ENCODE peak calls at places on chromosomes 16 and 17, in six cellular contexts. A, N, C, B, Z and D are unnamed samples.

GRCh38 chr17:9529033-9529748 is 46.4 kb downstream of the STX8 start:
- DNase-seq in A (peak; percentile 41), N (no peak), C (no peak), Z (peak; percentile 21), B (no peak), D (no peak)

GRCh38 chr17:71765437-71765836 is 355.4 kb upstream of the SOX9 start:
- DNase-seq in N (no peak), A (no peak), B (no peak), Z (no peak), C (no peak), D (no peak)

GRCh38 chr16:364595-365491 is 5.5 kb downstream of the MRPL28 start:
- DNase-seq in B (no peak), Z (no peak), N (no peak), C (no peak), A (no peak), D (no peak)

GRCh38 chr17:31489295-31490018 is 98.0 kb downstream of the RAB11FIP4 start:
- DNase-seq in A (no peak), C (no peak), B (no peak), N (peak; percentile 92), Z (no peak), D (no peak)

GRCh38 chr16:80994451-80994850 is 12.2 kb downstream of the CMC2 start:
- DNase-seq in Z (no peak), C (no peak), A (no peak), B (no peak), N (no peak), D (no peak)

GRCh38 chr16:50151744-50152143 is 1.4 kb upstream of the TENT4B start:
- DNase-seq in A (no peak), N (no peak), C (no peak), B (no peak), Z (no peak), D (no peak)

GRCh38 chr17:80110447-80110812 is 9.0 kb downstream of the GAA start:
- DNase-seq in Z (no peak), N (peak; percentile 14), A (no peak), C (no peak), B (no peak), D (no peak)

GRCh38 chr17:79837888-79838540 is 1.2 kb downstream of the CBX4 start:
- DNase-seq in B (no peak), C (peak; percentile 20), N (no peak), Z (no peak), A (peak; percentile 62), D (no peak)

GRCh38 chr17:57636274-57636673 is 108.8 kb downstream of the CCDC182 start:
- DNase-seq in B (no peak), Z (no peak), N (no peak), A (no peak), C (no peak), D (no peak)

GRCh38 chr17:27596571-27597187 is 34.3 kb upstream of the LGALS9 start:
- DNase-seq in C (no peak), N (no peak), A (peak; percentile 75), Z (no peak), B (no peak), D (no peak)

GRCh38 chr16:58211245-58211644 is 13.3 kb upstream of the CSNK2A2 start:
- DNase-seq in C (no peak), N (no peak), A (no peak), Z (no peak), B (no peak), D (no peak)

GRCh38 chr16:77273-77806 is 685 bp upstream of the MPG start:
- DNase-seq in N (peak; percentile 39), A (peak; percentile 86), Z (peak; percentile 59), B (no peak), C (peak; percentile 64), D (no peak)

GRCh38 chr16:88883946-88884345 is 17.5 kb upstream of the PABPN1L start:
- DNase-seq in N (no peak), Z (no peak), A (no peak), C (no peak), B (no peak), D (no peak)

GRCh38 chr17:39141915-39142664 is 9.3 kb downstream of the PLXDC1 start:
- DNase-seq in B (no peak), C (no peak), A (no peak), N (no peak), Z (no peak), D (no peak)

GRCh38 chr17:39757931-39758873 is 20.5 kb downstream of the GRB7 start:
- DNase-seq in Z (no peak), C (no peak), A (no peak), N (no peak), B (no peak), D (no peak)

GRCh38 chr16:13110124-13110796 is 208.9 kb downstream of the SHISA9 start:
- DNase-seq in B (peak; percentile 43), Z (peak; percentile 39), A (no peak), N (no peak), C (no peak), D (no peak)

GRCh38 chr17:36534117-36534880 is at the start of gene MYO19:
- DNase-seq in N (peak; percentile 72), B (peak; percentile 44), C (peak; percentile 69), Z (peak; percentile 93), A (peak; percentile 81), D (peak; percentile 44)

GRCh38 chr16:31453255-31454204 is 5.8 kb upstream of the ARMC5 start:
- DNase-seq in Z (no peak), B (no peak), A (no peak), N (no peak), C (peak; percentile 86), D (no peak)

GRCh38 chr17:7191069-7191468 is 11.9 kb upstream of the ASGR1 start:
- DNase-seq in Z (no peak), A (no peak), N (no peak), C (no peak), B (no peak), D (no peak)

DNA sequence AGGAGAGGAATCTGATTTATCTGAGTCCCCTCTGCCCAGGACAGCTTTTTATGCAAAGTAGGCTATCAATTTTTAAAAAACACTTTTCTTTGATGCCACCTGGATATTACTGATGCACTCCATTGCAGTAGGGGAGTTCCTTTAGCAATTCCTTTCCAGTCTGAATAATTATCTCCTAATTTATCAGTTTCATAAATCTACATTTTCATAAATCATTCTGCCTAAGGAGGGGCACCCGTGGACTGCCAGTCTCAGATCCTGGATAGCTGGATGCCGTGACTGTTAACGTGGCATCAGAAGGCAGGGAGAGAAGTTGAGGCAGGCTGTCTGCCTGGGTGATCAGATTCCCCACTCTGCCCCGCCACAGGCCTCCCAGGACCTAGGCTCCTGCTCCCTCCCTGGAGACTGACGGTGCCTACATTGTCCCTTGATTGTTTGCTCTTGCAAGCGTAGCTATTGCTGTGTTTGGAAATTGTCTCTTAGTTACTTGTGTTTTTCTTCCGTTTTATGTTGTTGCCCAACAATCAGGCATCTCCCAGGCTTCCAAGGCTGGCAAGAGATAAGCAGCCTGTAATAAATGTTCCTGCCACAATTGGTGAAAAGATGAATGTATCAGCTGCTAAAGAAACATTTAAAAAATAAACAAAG is 75.2 kb downstream of the KATNIP start:
- DNase-seq in C (no peak), N (no peak), B (no peak), A (peak; percentile 45), Z (no peak), D (no peak)
- TF ChIP-seq EP300 in C (no peak), N (no peak), B (no peak), A (no peak), Z (no peak), D (no peak)

DNA sequence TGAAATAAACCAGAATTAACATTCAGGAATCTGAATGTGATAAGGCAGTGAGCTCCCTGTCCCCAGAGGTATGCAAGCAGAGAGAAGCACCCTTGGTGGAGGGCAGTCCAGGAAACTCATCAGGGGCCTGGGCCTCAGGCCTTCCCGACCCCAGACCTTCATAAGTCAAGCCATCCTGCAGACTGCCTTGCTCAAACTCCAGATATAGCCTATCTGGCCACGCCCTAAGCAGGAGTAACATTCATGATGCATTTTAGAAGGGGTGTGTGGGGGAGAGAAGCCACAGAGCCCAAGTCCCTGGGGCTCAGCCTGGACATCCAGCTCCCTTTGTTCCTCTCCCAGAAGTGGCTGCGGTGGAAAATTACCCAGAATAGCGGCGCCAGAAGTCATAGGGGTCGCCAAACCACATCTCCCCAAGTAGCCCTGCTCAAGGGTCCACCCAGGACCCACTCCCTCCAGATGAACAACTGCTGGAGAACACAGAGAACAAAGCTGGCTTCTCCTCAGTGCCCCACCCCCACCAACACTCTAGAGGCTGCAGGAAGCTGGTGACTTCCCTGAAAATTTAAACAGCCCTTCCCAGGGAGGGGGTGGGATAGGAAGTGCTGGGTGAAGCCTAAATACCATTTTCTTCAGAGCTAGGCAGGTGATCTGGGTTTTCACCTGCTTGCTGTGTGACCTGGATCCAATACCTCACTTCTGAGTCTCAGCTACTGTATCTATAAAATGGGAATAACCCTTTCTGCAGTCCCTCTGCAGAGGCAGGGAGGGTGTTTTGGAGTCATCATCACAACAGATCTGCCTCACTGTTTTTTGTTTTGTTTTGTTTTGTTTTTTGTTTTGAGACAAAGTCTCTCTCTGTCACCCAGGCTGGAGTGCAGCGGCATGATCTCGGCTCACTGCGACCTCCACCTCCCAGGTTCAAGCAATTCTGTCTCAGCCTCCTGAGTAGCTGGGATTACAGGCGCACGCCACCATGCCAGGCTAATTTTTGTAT is 1.5 kb upstream of the SREBF1 start:
- DNase-seq in Z (peak; percentile 77), B (no peak), C (peak; percentile 60), A (no peak), N (no peak), D (peak; percentile 71)
- H3K4me3 ChIP-seq in Z (peak overlapping the region; percentile 6), B (peak overlapping the region; percentile 23), C (no peak overlapping the region), A (no peak overlapping the region), N (no peak overlapping the region), D (no peak overlapping the region)

DNA sequence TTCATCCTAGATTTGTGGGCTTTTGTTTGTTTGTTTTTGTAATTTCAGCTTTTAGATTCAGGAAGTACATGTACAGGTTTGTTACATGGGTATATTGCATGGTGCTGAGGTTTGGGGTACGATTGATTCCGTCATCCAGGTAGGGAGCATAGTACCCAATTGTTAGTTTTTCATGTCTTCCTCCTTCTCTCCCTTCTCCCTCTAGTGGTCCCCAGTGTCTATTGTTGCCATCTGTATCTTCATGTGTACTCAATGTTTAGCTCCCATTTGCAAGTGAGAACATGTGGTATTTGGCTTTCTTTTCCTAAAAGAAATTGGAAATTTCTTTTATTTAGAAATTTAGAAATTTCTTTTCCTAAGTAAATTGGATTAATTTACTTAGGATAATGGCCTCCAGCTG is 37.1 kb upstream of the BCAS3 start:
- DNase-seq in B (no peak), Z (peak; percentile 31), N (no peak), C (no peak), A (no peak), D (no peak)
- TF ChIP-seq CTCF in B (peak; percentile 32), Z (peak; percentile 40), N (no peak), C (no peak), A (peak; percentile 70), D (no peak)

DNA sequence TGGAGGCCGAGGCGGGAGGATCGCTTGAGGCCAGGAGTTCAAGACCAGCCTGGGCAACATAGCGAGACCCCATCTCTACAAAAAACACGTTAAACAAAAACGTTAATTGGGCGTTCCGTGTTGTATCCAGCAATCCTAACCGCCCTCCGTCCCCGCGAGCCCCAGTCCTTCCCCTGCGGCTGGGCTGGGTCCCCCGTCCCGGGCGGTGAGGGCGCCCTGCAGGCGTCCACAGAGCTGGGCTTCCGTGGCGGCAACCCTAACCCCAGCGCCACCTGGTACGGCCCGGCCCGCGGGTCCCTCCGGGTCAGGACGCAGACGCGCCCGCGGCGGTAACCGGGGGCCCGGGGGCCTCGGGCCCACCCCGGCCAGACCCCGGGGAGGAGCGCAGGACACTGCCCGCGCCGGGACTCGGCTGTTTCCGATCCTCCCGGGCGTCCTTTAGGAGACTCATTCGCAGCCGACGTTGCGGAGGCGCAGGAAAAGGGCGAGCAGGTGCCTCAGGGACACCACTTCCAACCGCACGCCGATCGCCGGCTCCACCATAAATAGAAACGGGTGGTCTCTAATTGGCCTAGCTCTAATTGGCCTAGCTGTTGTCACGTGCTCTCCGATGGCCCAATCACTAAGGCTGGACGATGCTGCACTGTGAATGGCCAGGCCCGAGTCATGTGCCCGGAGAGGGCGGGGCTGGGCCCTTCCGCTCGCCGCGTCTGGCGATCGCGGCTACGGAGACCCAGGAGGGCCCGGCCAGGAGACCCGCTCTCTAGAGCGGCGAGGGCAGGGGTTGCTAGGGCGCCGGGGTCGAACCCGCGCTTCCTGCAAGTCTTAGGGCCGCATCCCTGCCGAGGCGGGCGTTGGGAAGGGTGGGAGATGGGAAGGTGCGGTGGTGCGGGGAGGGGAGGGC is 19.0 kb upstream of the CSNK1D start:
- DNase-seq in A (peak; percentile 100), N (peak; percentile 96), Z (peak; percentile 100), B (peak; percentile 92), C (peak; percentile 95), D (peak; percentile 94)
- TF ChIP-seq EP300 in A (peak; percentile 38), N (no peak), Z (no peak), B (no peak), C (peak; percentile 18), D (peak; percentile 82)